ENCODE peak calls at places on chromosomes 6 and 20, in five cellular contexts. L is cardiac muscle cell, U is HFFc6, J is lower lobe of right lung, N is cardiac fibroblast. X is an unnamed sample.

GRCh38 chr6:158050107-158050735 is 68.6 kb downstream of the SYNJ2 start:
- DNase-seq in L (no peak), U (no peak), J (no peak), N (no peak), X (no peak)

GRCh38 chr20:8144282-8145245 is 12.5 kb downstream of the PLCB1 start:
- DNase-seq in L (no peak), U (peak), J (no peak), N (peak), X (peak)

GRCh38 chr20:51005214-51005613 is 17.7 kb downstream of the KCNG1 start:
- DNase-seq in L (no peak), U (no peak), J (no peak), N (no peak), X (no peak)

GRCh38 chr20:51463998-51464397 is 78.5 kb downstream of the NFATC2 start:
- DNase-seq in L (no peak), U (no peak), J (peak), N (no peak), X (no peak)

GRCh38 chr6:148681666-148682065 is 65.2 kb upstream of the UST start:
- DNase-seq in L (no peak), U (no peak), J (no peak), N (peak), X (peak)

GRCh38 chr6:7086488-7086887 is 21.3 kb upstream of the RREB1 start:
- DNase-seq in L (no peak), U (no peak), J (peak), N (peak), X (peak)

GRCh38 chr6:36662827-36663256 is 15.7 kb upstream of the CDKN1A start:
- DNase-seq in L (no peak), U (no peak), J (no peak), N (no peak), X (no peak)

GRCh38 chr6:146968041-146968760 is 236.0 kb upstream of the STXBP5 start:
- DNase-seq in L (no peak), U (peak), J (no peak), N (peak), X (peak)

GRCh38 chr6:44671333-44671732 is 283.8 kb downstream of the CDC5L start:
- DNase-seq in L (no peak), U (no peak), J (no peak), N (no peak), X (no peak)

GRCh38 chr6:41371992-41372525 is 36.7 kb downstream of the NCR2 start:
- DNase-seq in L (peak), U (no peak), J (no peak), N (peak), X (peak)

GRCh38 chr20:1761116-1761515 is 103.5 kb upstream of the SIRPG start:
- DNase-seq in L (no peak), U (peak), J (no peak), N (peak), X (peak)

GRCh38 chr20:11686900-11687543 is 230.7 kb upstream of the BTBD3 start:
- DNase-seq in L (peak), U (no peak), J (peak), N (peak), X (peak)

GRCh38 chr20:46631212-46631869 is 19.9 kb downstream of the SLC13A3 start:
- DNase-seq in L (no peak), U (no peak), J (peak), N (peak), X (no peak)

GRCh38 chr20:61907081-61907891 is 158.4 kb downstream of the TAF4 start:
- DNase-seq in L (no peak), U (no peak), J (peak), N (no peak), X (no peak)

GRCh38 chr20:38369387-38369786 is 23.1 kb downstream of the LBP start:
- DNase-seq in L (no peak), U (no peak), J (no peak), N (peak), X (no peak)

GRCh38 chr6:137133136-137133535 is 40.3 kb downstream of the IL22RA2 start:
- DNase-seq in L (no peak), U (no peak), J (no peak), N (no peak), X (no peak)

GRCh38 chr20:54257090-54257816 is 49.4 kb downstream of the PFDN4 start:
- DNase-seq in L (no peak), U (peak), J (no peak), N (peak), X (peak)

GRCh38 chr6:146957443-146957842 is 246.8 kb upstream of the STXBP5 start:
- DNase-seq in L (peak), U (no peak), J (no peak), N (no peak), X (no peak)

GRCh38 chr6:23140879-23141278 is 571.5 kb downstream of the HDGFL1 start:
- DNase-seq in L (no peak), U (no peak), J (no peak), N (peak), X (no peak)

GRCh38 chr6:87730310-87730709 is 28.3 kb upstream of the AKIRIN2 start:
- DNase-seq in L (no peak), U (peak), J (no peak), N (no peak), X (peak)

GRCh38 chr20:36631651-36632050 is 14.3 kb downstream of the SLA2 start:
- DNase-seq in L (no peak), U (peak), J (no peak), N (peak), X (peak)

GRCh38 chr6:56827908-56828649 is 126.8 kb upstream of the BEND6 start:
- DNase-seq in L (no peak), U (no peak), J (no peak), N (peak), X (no peak)

GRCh38 chr6:166221040-166221439 is 53.4 kb upstream of the TBXT start:
- DNase-seq in L (no peak), U (no peak), J (no peak), N (no peak), X (no peak)

GRCh38 chr6:43951063-43951755 is 176.0 kb downstream of the MRPL14 start:
- DNase-seq in L (peak), U (no peak), J (peak), N (peak), X (peak)

GRCh38 chr6:2917801-2918495 is 14.8 kb upstream of the SERPINB9 start:
- DNase-seq in L (no peak), U (no peak), J (no peak), N (no peak), X (no peak)

GRCh38 chr6:53530346-53530745 is 14.6 kb downstream of the GCLC start:
- DNase-seq in L (peak), U (no peak), J (no peak), N (peak), X (peak)

GRCh38 chr6:158081657-158081935 is 86.5 kb downstream of the SERAC1 start:
- DNase-seq in L (no peak), U (no peak), J (peak), N (no peak), X (no peak)

GRCh38 chr20:22511943-22512910 is 72.1 kb downstream of the FOXA2 start:
- DNase-seq in L (peak), U (no peak), J (peak), N (no peak), X (no peak)

GRCh38 chr20:42549496-42549895 is 640.2 kb downstream of the PTPRT start:
- DNase-seq in L (no peak), U (no peak), J (no peak), N (no peak), X (no peak)

GRCh38 chr20:19210426-19211155 is 1.9 kb upstream of the SLC24A3 start:
- DNase-seq in L (no peak), U (no peak), J (no peak), N (no peak), X (peak)

DNA sequence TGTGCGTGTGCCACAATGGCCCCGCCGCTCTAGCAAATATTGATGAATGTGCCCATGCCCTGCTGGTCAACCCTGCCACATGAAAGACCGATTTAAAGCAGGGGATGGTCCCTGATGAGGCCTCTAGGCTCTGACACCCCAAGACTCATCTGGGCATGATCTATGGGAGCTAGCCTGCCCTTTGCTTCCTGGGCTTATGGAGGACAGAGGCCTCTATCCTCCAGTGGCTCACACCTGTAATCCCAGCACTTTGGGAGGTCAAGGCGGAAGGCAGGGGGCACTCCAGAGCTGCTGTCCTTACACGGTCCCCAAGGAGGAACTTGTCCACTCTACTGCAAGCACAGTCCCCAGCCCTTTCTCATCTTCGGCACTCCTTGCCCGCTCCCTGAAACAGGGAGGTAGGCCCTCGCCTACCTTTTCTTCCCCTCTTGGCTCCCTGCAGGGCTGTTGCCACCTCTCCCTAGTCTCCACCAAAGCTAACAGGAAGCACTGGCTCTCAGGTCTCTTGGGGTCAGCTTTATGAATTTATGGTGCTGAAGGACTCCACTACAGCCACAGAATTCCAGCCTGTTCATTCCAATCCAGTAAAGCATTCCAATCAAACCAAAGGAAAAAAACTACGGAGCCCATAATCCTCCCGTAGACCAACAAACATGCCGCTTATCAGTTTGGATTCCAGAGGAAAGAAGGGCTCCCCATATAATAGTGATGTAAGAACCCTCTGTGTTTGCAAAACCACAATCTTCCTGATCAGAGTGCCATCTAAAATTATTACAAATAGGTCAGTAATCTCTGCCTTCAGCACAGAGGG is 48.7 kb upstream of the FOXQ1 start:
- DNase-seq in L (no peak), U (peak), J (peak), N (no peak), X (peak)
- TF ChIP-seq CTCF in L (no peak), U (peak), J (peak), N (no peak), X (no peak)

DNA sequence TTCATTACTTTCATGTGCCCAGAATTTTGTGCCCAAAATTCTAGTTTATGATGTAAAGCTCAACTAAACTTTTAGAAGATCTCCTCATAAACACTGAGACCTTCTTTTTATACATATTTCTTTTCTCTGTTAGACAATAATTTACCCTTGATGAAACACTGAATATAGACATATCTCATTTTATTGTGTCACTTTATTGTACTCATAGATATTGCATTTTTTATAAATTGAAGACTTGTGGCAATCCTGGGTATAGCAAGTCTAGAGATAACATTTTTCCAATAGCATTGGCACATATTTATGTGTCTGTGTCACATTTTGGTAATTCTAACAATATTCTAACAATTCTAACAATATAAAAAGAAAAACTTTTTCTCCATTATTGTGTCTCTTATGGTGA is 74.9 kb upstream of the POU3F2 start:
- DNase-seq in L (no peak), U (no peak), J (no peak), N (no peak), X (no peak)
- TF ChIP-seq CTCF in L (no peak), U (peak), J (no peak), N (no peak), X (no peak)

GRCh38 chr20:63953764-63954429 is 2.3 kb downstream of the UCKL1 start:
- DNase-seq in L (no peak), U (no peak), J (no peak), N (no peak), X (no peak)
- TF ChIP-seq CTCF in L (no peak), U (no peak), J (no peak), N (no peak), X (no peak)

DNA sequence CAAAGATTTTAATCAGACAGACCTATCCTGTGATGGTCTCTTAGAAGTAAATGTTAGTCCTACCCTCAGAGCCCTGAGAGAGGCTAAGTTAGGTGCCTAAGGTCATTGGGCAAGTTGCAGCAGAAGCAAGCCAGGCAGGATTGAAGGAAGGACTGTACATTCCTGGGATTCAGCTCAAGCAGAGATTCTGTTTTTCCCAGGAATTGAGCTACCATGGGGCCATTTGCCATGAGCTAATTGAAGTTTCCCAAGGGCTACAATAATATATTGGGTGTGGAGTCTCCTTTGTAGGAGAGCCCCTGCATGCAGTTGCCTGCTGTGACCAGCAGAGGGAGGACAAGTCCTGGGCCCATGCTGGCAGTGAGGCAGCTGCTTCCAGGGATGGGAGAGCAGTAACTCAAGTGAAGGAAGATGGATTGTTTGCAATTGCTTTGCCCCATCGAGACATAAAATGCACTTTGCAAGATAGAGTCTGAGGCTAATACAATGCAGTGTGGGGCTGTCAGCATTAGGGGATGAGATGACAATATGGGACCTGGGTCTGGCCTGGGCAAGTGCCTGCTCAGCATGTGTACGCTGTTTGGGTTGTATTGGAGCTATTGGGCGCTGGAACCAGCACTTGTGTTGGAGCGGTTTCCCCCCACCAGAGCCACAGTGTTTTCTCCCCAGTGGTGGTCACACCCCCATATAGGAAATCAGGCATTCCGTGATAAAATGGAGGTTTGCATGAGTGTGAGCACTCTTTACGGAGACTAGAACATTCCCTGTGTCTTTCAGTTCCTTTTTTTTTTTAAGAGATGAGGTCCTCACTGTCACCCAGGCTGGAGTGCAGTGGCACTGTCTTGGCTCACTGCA is 27.9 kb downstream of the DNMT3B start:
- DNase-seq in L (peak), U (peak), J (peak), N (peak), X (peak)
- TF ChIP-seq CTCF in L (peak), U (peak), J (peak), N (peak), X (peak)

DNA sequence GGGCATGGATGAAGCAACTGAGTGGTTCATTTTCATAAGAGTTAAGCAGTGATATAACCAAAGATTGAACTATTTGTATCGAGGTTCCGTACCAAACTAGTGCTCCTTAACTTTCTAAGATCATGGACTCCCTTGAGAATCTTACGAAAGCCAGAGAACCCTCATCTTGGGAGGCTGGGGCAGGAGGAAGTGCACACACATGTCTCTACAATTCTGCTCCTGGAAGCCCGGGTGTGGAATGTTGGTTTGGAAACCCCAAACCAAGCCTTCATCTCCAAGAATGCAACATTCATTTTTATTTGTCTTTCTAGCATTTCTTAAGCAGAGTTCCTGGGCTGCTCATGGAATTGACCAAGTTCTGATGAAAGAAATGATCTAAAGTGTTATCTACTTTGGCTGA is 250.5 kb upstream of the PRND start:
- DNase-seq in L (no peak), U (peak), J (no peak), N (no peak), X (peak)
- TF ChIP-seq CTCF in L (no peak), U (no peak), J (no peak), N (no peak), X (no peak)

X was measured in AG10803.